ENCODE peak calls at places on chromosomes 4 and X, in seven cellular contexts. One of them, this sample, is unnamed.

GRCh38 chrX:41259516-41259915 is 74.4 kb upstream of the DDX3X start:
- DNase-seq in neuronal stem cell: no peak
- DNase-seq in IMR-90: peak
- DNase-seq in mesendoderm: no peak
- DNase-seq in trophoblast cell: peak
- DNase-seq in H1: no peak
- DNase-seq in mesenchymal stem cell: no peak
- DNase-seq in this sample: peak

GRCh38 chr4:179855471-179855870 is 2387.7 kb upstream of the TENM3 start:
- DNase-seq in IMR-90: peak
- DNase-seq in H1: no peak
- DNase-seq in neuronal stem cell: no peak
- DNase-seq in mesenchymal stem cell: no peak
- DNase-seq in trophoblast cell: no peak
- DNase-seq in mesendoderm: no peak
- DNase-seq in this sample: no peak

GRCh38 chrX:125786306-125786705 is 379.8 kb downstream of the DCAF12L2 start:
- DNase-seq in neuronal stem cell: no peak
- DNase-seq in mesenchymal stem cell: no peak
- DNase-seq in IMR-90: no peak
- DNase-seq in trophoblast cell: no peak
- DNase-seq in mesendoderm: peak
- DNase-seq in H1: no peak
- DNase-seq in this sample: no peak

GRCh38 chrX:33336783-33337182 is 125.4 kb upstream of the DMD start:
- DNase-seq in IMR-90: peak
- DNase-seq in neuronal stem cell: no peak
- DNase-seq in mesendoderm: peak
- DNase-seq in H1: no peak
- DNase-seq in mesenchymal stem cell: peak
- DNase-seq in trophoblast cell: no peak
- DNase-seq in this sample: peak

GRCh38 chr4:165355900-165356300 is 22.9 kb upstream of the CPE start:
- DNase-seq in mesendoderm: peak
- DNase-seq in H1: no peak
- DNase-seq in trophoblast cell: no peak
- DNase-seq in mesenchymal stem cell: peak
- DNase-seq in IMR-90: peak
- DNase-seq in neuronal stem cell: peak
- DNase-seq in this sample: peak

GRCh38 chr4:14566518-14566917 is 435.8 kb upstream of the CPEB2 start:
- DNase-seq in mesendoderm: no peak
- DNase-seq in neuronal stem cell: no peak
- DNase-seq in mesenchymal stem cell: no peak
- DNase-seq in trophoblast cell: no peak
- DNase-seq in IMR-90: peak
- DNase-seq in H1: no peak
- DNase-seq in this sample: no peak

GRCh38 chrX:10404435-10404834 is 215.9 kb downstream of the MID1 start:
- DNase-seq in IMR-90: peak
- DNase-seq in trophoblast cell: no peak
- DNase-seq in H1: no peak
- DNase-seq in mesendoderm: no peak
- DNase-seq in neuronal stem cell: no peak
- DNase-seq in mesenchymal stem cell: no peak
- DNase-seq in this sample: no peak

GRCh38 chr4:45578874-45579273 is 545.0 kb downstream of the GABRG1 start:
- DNase-seq in mesenchymal stem cell: no peak
- DNase-seq in IMR-90: no peak
- DNase-seq in trophoblast cell: no peak
- DNase-seq in mesendoderm: peak
- DNase-seq in neuronal stem cell: no peak
- DNase-seq in H1: no peak
- DNase-seq in this sample: no peak

GRCh38 chr4:153087671-153088194 is 116.5 kb upstream of the TRIM2 start:
- DNase-seq in IMR-90: no peak
- DNase-seq in H1: no peak
- DNase-seq in neuronal stem cell: no peak
- DNase-seq in trophoblast cell: no peak
- DNase-seq in mesendoderm: no peak
- DNase-seq in mesenchymal stem cell: no peak
- DNase-seq in this sample: no peak

GRCh38 chrX:16807548-16807947 is 21.3 kb downstream of the TXLNG start:
- DNase-seq in mesenchymal stem cell: peak
- DNase-seq in H1: no peak
- DNase-seq in mesendoderm: peak
- DNase-seq in IMR-90: peak
- DNase-seq in trophoblast cell: no peak
- DNase-seq in neuronal stem cell: no peak
- DNase-seq in this sample: no peak

DNA sequence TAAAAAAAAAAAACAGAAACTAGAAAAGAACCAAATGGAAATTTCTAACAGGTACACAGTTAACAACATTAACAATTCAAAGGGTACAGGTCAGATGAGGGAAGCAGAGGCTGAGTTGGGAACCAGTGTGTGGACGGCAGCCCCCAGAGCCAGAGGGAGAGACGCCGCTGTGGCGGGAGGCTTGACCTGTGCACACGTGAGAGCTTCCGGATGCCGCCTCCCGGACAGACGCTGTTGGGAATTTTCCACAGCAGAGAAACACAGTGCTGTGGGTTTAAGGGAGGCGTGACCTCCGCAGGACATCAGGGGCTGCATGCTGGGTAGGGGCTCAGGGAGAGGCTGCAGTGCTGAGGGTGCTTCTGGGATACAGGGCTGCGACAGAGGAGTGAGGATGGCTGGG is 22.2 kb downstream of the TACC3 start:
- DNase-seq in trophoblast cell: no peak
- DNase-seq in IMR-90: no peak
- DNase-seq in H1: no peak
- DNase-seq in neuronal stem cell: no peak
- DNase-seq in mesendoderm: no peak
- DNase-seq in mesenchymal stem cell: no peak
- DNase-seq in this sample: no peak
- H3K23ac ChIP-seq in trophoblast cell: no peak
- H3K23ac ChIP-seq in IMR-90: no peak
- H3K23ac ChIP-seq in H1: no peak
- H3K23ac ChIP-seq in neuronal stem cell: no peak
- H3K23ac ChIP-seq in mesendoderm: no peak
- H3K23ac ChIP-seq in mesenchymal stem cell: no peak
- H3K23ac ChIP-seq in this sample: no peak

GRCh38 chr4:573122-573892 is 2.8 kb downstream of the TMEM271 start:
- DNase-seq in H1: no peak
- DNase-seq in mesendoderm: no peak
- DNase-seq in mesenchymal stem cell: no peak
- DNase-seq in trophoblast cell: no peak
- DNase-seq in neuronal stem cell: no peak
- DNase-seq in IMR-90: no peak
- DNase-seq in this sample: no peak
- H3K23ac ChIP-seq in H1: no peak
- H3K23ac ChIP-seq in mesendoderm: no peak
- H3K23ac ChIP-seq in mesenchymal stem cell: no peak
- H3K23ac ChIP-seq in trophoblast cell: no peak
- H3K23ac ChIP-seq in neuronal stem cell: no peak
- H3K23ac ChIP-seq in IMR-90: no peak
- H3K23ac ChIP-seq in this sample: no peak

GRCh38 chr4:48067536-48067935 is 51.0 kb downstream of the NIPAL1 start:
- DNase-seq in IMR-90: no peak
- DNase-seq in trophoblast cell: peak
- DNase-seq in mesenchymal stem cell: no peak
- DNase-seq in mesendoderm: no peak
- DNase-seq in neuronal stem cell: no peak
- DNase-seq in H1: no peak
- DNase-seq in this sample: no peak

GRCh38 chr4:48068182-48068581 is 51.6 kb downstream of the NIPAL1 start:
- DNase-seq in mesenchymal stem cell: no peak
- DNase-seq in H1: no peak
- DNase-seq in neuronal stem cell: no peak
- DNase-seq in IMR-90: no peak
- DNase-seq in mesendoderm: no peak
- DNase-seq in trophoblast cell: no peak
- DNase-seq in this sample: no peak

GRCh38 chr4:48065587-48066052 is 49.0 kb downstream of the NIPAL1 start:
- DNase-seq in mesendoderm: no peak
- DNase-seq in trophoblast cell: no peak
- DNase-seq in H1: no peak
- DNase-seq in neuronal stem cell: no peak
- DNase-seq in mesenchymal stem cell: no peak
- DNase-seq in IMR-90: no peak
- DNase-seq in this sample: no peak

GRCh38 chr4:48071171-48071570 is 54.6 kb downstream of the NIPAL1 start:
- DNase-seq in mesendoderm: peak
- DNase-seq in mesenchymal stem cell: no peak
- DNase-seq in IMR-90: no peak
- DNase-seq in neuronal stem cell: no peak
- DNase-seq in H1: no peak
- DNase-seq in trophoblast cell: peak
- DNase-seq in this sample: no peak

GRCh38 chr4:48069026-48069425 is 52.5 kb downstream of the NIPAL1 start:
- DNase-seq in IMR-90: no peak
- DNase-seq in neuronal stem cell: no peak
- DNase-seq in mesenchymal stem cell: no peak
- DNase-seq in trophoblast cell: peak
- DNase-seq in H1: no peak
- DNase-seq in mesendoderm: no peak
- DNase-seq in this sample: no peak
- H3K23ac ChIP-seq in IMR-90: no peak
- H3K23ac ChIP-seq in neuronal stem cell: no peak
- H3K23ac ChIP-seq in mesenchymal stem cell: no peak
- H3K23ac ChIP-seq in trophoblast cell: no peak
- H3K23ac ChIP-seq in H1: no peak
- H3K23ac ChIP-seq in mesendoderm: no peak
- H3K23ac ChIP-seq in this sample: no peak

GRCh38 chr4:6956087-6956433 is 46.4 kb downstream of the TBC1D14 start:
- DNase-seq in mesenchymal stem cell: no peak
- DNase-seq in mesendoderm: no peak
- DNase-seq in IMR-90: no peak
- DNase-seq in H1: no peak
- DNase-seq in trophoblast cell: no peak
- DNase-seq in neuronal stem cell: no peak
- DNase-seq in this sample: no peak
- H3K23ac ChIP-seq in mesenchymal stem cell: no peak
- H3K23ac ChIP-seq in mesendoderm: no peak
- H3K23ac ChIP-seq in IMR-90: no peak
- H3K23ac ChIP-seq in H1: no peak
- H3K23ac ChIP-seq in trophoblast cell: no peak
- H3K23ac ChIP-seq in neuronal stem cell: no peak
- H3K23ac ChIP-seq in this sample: no peak

DNA sequence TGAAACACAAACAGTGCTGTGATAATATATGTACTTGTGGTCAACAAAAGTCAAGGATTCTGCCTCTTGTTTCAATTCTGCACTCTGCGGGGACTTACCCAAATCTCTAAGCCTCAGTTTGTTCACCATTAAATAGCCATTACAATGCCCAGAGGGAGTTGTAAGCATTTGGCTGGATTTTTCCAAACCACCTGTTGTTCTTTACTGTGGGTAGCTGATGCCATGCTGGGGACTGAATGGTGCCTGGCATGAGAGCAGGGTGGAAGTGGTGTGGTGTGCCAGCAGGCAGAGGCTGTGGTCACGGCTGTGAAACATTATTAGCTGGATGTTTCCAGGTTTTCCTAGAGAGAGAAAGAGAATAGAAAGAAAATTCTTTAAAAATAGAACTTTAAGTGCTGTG is 60.7 kb upstream of the PAK3 start:
- DNase-seq in mesenchymal stem cell: no peak
- DNase-seq in IMR-90: no peak
- DNase-seq in mesendoderm: no peak
- DNase-seq in trophoblast cell: no peak
- DNase-seq in neuronal stem cell: no peak
- DNase-seq in H1: no peak
- DNase-seq in this sample: no peak
- H3K23ac ChIP-seq in mesenchymal stem cell: no peak
- H3K23ac ChIP-seq in IMR-90: no peak
- H3K23ac ChIP-seq in mesendoderm: no peak
- H3K23ac ChIP-seq in trophoblast cell: no peak
- H3K23ac ChIP-seq in neuronal stem cell: no peak
- H3K23ac ChIP-seq in H1: no peak
- H3K23ac ChIP-seq in this sample: no peak

This sample was measured in H9.